ENCODE peak calls at places on chromosomes 6 and 20, in eight cellular contexts. L is fibroblast of pulmonary artery; U is tibial artery; J is CD8-positive, alpha-beta T cell; Y is stomach; V is adrenal gland; C is HL-60; E is A549. O is an unnamed sample.

GRCh38 chr20:1335961-1336698 is 7.2 kb upstream of the SDCBP2 start:
- DNase-seq in Y (no peak), V (no peak), C (no peak), U (peak), L (no peak), J (peak), E (no peak), O (no peak)

GRCh38 chr20:34295284-34295683 is 7.9 kb downstream of the AHCY start:
- DNase-seq in Y (no peak), L (no peak), U (no peak), J (no peak), V (no peak), E (no peak), C (no peak), O (no peak)

GRCh38 chr20:58753267-58753928 is 60.8 kb downstream of the NPEPL1 start:
- DNase-seq in C (no peak), V (no peak), E (no peak), U (no peak), Y (no peak), J (no peak), L (no peak), O (no peak)

GRCh38 chr6:143128346-143129015 is 67.8 kb downstream of the AIG1 start:
- DNase-seq in L (no peak), Y (no peak), C (no peak), V (no peak), J (no peak), U (no peak), E (no peak), O (no peak)

GRCh38 chr6:7196019-7196402 is 88.2 kb downstream of the RREB1 start:
- DNase-seq in C (no peak), J (no peak), V (no peak), U (no peak), L (no peak), Y (no peak), E (no peak), O (peak)

GRCh38 chr6:16681260-16681873 is 79.9 kb downstream of the ATXN1 start:
- DNase-seq in U (no peak), L (peak), E (peak), Y (no peak), J (no peak), C (peak), V (no peak), O (peak)

GRCh38 chr6:36818741-36819140 is 20.5 kb downstream of the CPNE5 start:
- DNase-seq in U (no peak), E (no peak), Y (no peak), C (no peak), V (no peak), J (no peak), L (no peak), O (no peak)

GRCh38 chr6:134176283-134176975 is 124.0 kb upstream of the SLC2A12 start:
- DNase-seq in E (no peak), J (peak), V (peak), C (no peak), Y (peak), U (peak), L (peak), O (peak)

GRCh38 chr6:18207949-18208348 is 52.7 kb downstream of the KDM1B start:
- DNase-seq in L (no peak), C (no peak), J (no peak), E (no peak), V (no peak), Y (no peak), U (no peak), O (no peak)

GRCh38 chr6:118495639-118496296 is 52.3 kb upstream of the PLN start:
- DNase-seq in U (no peak), J (no peak), L (peak), V (no peak), Y (no peak), C (no peak), E (no peak), O (peak)

GRCh38 chr6:165864925-165865324 is 201.9 kb upstream of the PDE10A start:
- DNase-seq in C (no peak), E (no peak), U (no peak), L (no peak), Y (no peak), J (no peak), V (no peak), O (no peak)

GRCh38 chr6:54860739-54861138 is 14.2 kb downstream of the FAM83B start:
- DNase-seq in J (no peak), C (no peak), E (no peak), L (peak), Y (no peak), V (no peak), U (no peak), O (peak)

GRCh38 chr20:56386219-56386618 is 5.8 kb downstream of the AURKA start:
- DNase-seq in Y (no peak), U (no peak), J (no peak), V (no peak), L (no peak), E (no peak), C (no peak), O (no peak)

GRCh38 chr20:59837623-59838394 is 95.6 kb downstream of the SYCP2 start:
- DNase-seq in E (no peak), L (no peak), J (no peak), C (no peak), U (no peak), V (no peak), Y (no peak), O (peak)

GRCh38 chr6:72316675-72317380 is 305.0 kb upstream of the KCNQ5 start:
- DNase-seq in C (no peak), E (no peak), J (no peak), Y (no peak), V (no peak), U (peak), L (no peak), O (no peak)

GRCh38 chr20:460180-460579 is 2.2 kb downstream of the TBC1D20 start:
- DNase-seq in E (no peak), L (no peak), J (no peak), U (no peak), C (no peak), Y (no peak), V (no peak), O (no peak)

GRCh38 chr20:2914160-2914559 is 40.9 kb downstream of the PTPRA start:
- DNase-seq in L (peak), J (no peak), Y (no peak), V (no peak), E (no peak), U (no peak), C (peak), O (peak)

GRCh38 chr6:145315982-145316600 is 419.2 kb downstream of the EPM2A start:
- DNase-seq in L (no peak), C (no peak), Y (no peak), V (no peak), U (no peak), J (no peak), E (no peak), O (no peak)

GRCh38 chr20:49034070-49034732 is 11.9 kb upstream of the CSE1L start:
- DNase-seq in J (no peak), V (no peak), Y (no peak), U (no peak), C (no peak), L (no peak), E (no peak), O (no peak)

GRCh38 chr6:41939848-41940758 is 1.5 kb downstream of the CCND3 start:
- DNase-seq in U (no peak), J (no peak), C (peak), L (peak), E (no peak), Y (peak), V (peak), O (peak)

GRCh38 chr20:57743450-57744095 is 33.8 kb upstream of the PMEPA1 start:
- DNase-seq in L (no peak), C (no peak), J (no peak), V (no peak), Y (no peak), E (no peak), U (no peak), O (peak)

GRCh38 chr20:25057234-25058050 is 497 bp downstream of the ACSS1 start:
- DNase-seq in C (peak), Y (peak), E (peak), J (peak), V (peak), L (peak), U (peak), O (peak)

GRCh38 chr6:87700351-87700728 is 1.7 kb downstream of the AKIRIN2 start:
- DNase-seq in E (no peak), U (no peak), J (no peak), C (no peak), L (no peak), Y (no peak), V (no peak), O (no peak)

GRCh38 chr20:46709459-46710148 is at the start of gene SLC2A10:
- DNase-seq in V (peak), Y (peak), U (peak), E (no peak), L (peak), C (no peak), J (no peak), O (peak)

GRCh38 chr6:53664623-53665022 is 933 bp downstream of the KLHL31 start:
- DNase-seq in L (no peak), Y (no peak), V (no peak), U (no peak), J (no peak), E (no peak), C (no peak), O (no peak)

GRCh38 chr6:148709577-148709976 is 37.3 kb upstream of the UST start:
- DNase-seq in L (no peak), U (no peak), E (no peak), C (no peak), Y (no peak), J (no peak), V (no peak), O (peak)

GRCh38 chr6:163605388-163606097 is 191.0 kb downstream of the QKI start:
- DNase-seq in J (no peak), V (no peak), C (peak), U (no peak), L (no peak), E (no peak), Y (no peak), O (no peak)

GRCh38 chr6:149963212-149963461 is 606 bp upstream of the ULBP1 start:
- DNase-seq in E (peak), Y (no peak), V (peak), C (no peak), J (no peak), L (peak), U (no peak), O (peak)

GRCh38 chr6:91317247-91317646 is 730.4 kb upstream of the MAP3K7 start:
- DNase-seq in Y (no peak), J (no peak), V (no peak), E (no peak), U (no peak), C (no peak), L (no peak), O (peak)

GRCh38 chr6:128161263-128161662 is 260.4 kb upstream of the THEMIS start:
- DNase-seq in Y (no peak), J (no peak), U (no peak), E (no peak), C (no peak), V (no peak), L (no peak), O (no peak)

GRCh38 chr6:1616556-1617463 is 7.1 kb downstream of the FOXC1 start:
- DNase-seq in U (peak), C (no peak), V (no peak), L (no peak), Y (no peak), E (no peak), J (no peak), O (no peak)

DNA sequence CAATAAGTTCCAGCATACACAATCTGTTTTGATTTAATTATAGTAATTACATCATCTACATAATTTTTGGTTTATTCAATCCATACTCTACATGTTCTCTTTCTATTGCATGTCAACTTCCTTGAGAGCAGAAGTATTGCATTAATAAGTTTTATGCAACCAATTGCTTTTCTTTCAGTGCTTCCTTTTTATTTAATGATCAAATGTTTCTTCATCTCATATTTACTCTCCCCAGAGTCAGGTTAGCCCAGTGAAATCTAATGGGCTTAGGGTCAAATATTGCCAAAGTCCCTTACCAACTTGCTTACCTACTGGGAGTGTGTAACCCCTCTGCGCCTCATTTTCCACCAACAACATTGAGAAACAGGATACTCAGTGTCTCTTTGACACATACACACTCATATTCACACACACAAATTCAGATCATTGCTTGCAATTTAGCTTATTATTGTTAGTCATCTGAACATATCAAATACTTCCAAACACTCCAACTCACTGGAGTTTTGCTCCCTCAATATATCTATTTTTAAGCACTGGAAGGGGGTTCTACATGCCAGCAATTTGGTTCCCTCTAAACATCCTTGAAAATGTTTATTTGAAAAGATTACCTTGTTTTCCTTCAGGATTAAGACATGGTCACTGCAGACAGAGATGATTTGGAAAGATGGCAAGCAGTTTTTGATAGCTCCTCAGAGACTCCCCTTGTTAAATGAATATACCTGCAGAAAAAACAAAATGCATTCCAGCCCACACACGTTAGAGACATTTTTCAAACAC is 424.2 kb upstream of the MARCKS start:
- DNase-seq in C (peak), Y (no peak), V (no peak), U (no peak), J (no peak), L (no peak), E (no peak), O (no peak)
- H3K4me3 ChIP-seq in C (no peak), Y (no peak), V (no peak), U (no peak), J (no peak), L (no peak), E (no peak), O (no peak)

GRCh38 chr6:24313477-24314141 is 44.2 kb downstream of the DCDC2 start:
- DNase-seq in V (no peak), Y (peak), L (peak), E (peak), U (no peak), C (no peak), J (no peak), O (peak)
- H3K4me3 ChIP-seq in V (no peak), Y (no peak), L (no peak), E (no peak), U (no peak), C (no peak), J (no peak), O (no peak)

GRCh38 chr6:157953580-157954091 is 28.0 kb upstream of the SYNJ2 start:
- DNase-seq in Y (no peak), U (no peak), L (no peak), V (no peak), C (no peak), J (no peak), E (no peak), O (no peak)

GRCh38 chr6:157952751-157953479 is 28.7 kb upstream of the SYNJ2 start:
- DNase-seq in U (no peak), V (no peak), J (no peak), E (no peak), C (no peak), L (no peak), Y (no peak), O (peak)

GRCh38 chr6:157955675-157956074 is 26.0 kb upstream of the SYNJ2 start:
- DNase-seq in Y (no peak), E (no peak), U (no peak), V (no peak), J (no peak), C (no peak), L (no peak), O (no peak)

GRCh38 chr6:157956171-157956730 is 25.4 kb upstream of the SYNJ2 start:
- DNase-seq in C (no peak), E (no peak), Y (no peak), U (no peak), L (no peak), V (no peak), J (no peak), O (no peak)

DNA sequence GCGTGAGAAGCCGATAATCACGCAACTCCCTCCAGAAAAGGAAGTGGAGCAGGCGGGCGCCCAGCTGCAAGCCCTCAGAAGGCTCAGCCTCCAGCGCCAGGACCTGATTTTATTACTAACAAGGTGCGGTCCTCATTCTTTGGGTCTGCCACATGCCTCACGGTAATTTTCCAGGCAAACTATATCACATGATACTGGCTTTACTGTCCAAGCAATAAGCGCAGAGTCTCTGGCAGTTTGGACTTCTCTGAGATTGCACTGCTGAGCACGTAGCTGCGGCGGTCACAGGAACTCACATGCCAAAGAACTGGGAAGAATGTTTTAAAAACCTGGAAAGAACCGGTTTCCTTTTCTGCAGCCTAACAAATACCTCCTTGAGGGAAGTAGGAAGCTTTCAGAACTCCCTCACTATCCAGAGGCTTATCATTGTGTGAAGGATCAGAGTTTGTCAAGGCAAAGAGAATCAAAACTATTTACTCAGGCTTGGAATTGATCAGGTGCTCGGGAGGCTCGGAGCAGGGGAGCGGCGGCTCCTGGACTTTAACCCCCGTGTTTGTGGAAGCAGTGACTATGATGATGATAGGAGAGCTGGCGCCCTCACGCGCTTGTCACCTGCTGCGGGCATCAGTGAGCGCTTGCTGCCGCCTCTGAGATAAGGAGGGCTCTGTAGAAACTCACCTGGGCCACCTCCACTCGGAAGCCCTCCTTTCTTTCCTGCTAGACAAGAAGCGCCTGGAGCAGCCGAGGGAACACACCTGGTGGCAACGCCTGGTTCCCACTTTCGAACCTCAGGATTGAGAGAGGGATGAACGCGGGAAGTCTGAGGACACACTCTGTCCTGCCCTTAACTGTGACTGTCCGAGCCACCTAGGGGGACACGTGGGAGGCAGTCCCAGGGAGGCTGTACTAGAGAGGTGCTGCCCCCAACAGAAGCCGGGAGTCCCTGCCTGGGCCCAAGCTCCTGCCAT is 27.2 kb upstream of the SYNJ2 start:
- DNase-seq in E (no peak), L (peak), U (no peak), J (no peak), Y (peak), C (peak), V (peak), O (peak)
- H3K4me3 ChIP-seq in E (no peak), L (peak), U (peak), J (no peak), Y (peak), C (no peak), V (no peak), O (peak)

GRCh38 chr20:23868321-23868720 is 11.2 kb downstream of the CST5 start:
- DNase-seq in E (no peak), U (no peak), V (no peak), C (no peak), J (no peak), L (no peak), Y (no peak), O (no peak)
- H3K4me3 ChIP-seq in E (no peak), U (no peak), V (no peak), C (no peak), J (no peak), L (no peak), Y (no peak), O (no peak)

GRCh38 chr20:44180814-44181213 is 6.2 kb downstream of the JPH2 start:
- DNase-seq in V (no peak), E (no peak), L (peak), U (peak), J (no peak), Y (no peak), C (no peak), O (no peak)

GRCh38 chr20:44173116-44173515 is 13.9 kb downstream of the JPH2 start:
- DNase-seq in Y (no peak), C (no peak), E (no peak), L (no peak), J (no peak), U (no peak), V (no peak), O (peak)

GRCh38 chr20:44173846-44174245 is 13.1 kb downstream of the JPH2 start:
- DNase-seq in Y (no peak), E (no peak), U (no peak), J (no peak), V (no peak), L (no peak), C (no peak), O (peak)

GRCh38 chr20:44174996-44175766 is 11.8 kb downstream of the JPH2 start:
- DNase-seq in Y (no peak), U (no peak), C (no peak), E (no peak), J (no peak), V (no peak), L (no peak), O (no peak)

DNA sequence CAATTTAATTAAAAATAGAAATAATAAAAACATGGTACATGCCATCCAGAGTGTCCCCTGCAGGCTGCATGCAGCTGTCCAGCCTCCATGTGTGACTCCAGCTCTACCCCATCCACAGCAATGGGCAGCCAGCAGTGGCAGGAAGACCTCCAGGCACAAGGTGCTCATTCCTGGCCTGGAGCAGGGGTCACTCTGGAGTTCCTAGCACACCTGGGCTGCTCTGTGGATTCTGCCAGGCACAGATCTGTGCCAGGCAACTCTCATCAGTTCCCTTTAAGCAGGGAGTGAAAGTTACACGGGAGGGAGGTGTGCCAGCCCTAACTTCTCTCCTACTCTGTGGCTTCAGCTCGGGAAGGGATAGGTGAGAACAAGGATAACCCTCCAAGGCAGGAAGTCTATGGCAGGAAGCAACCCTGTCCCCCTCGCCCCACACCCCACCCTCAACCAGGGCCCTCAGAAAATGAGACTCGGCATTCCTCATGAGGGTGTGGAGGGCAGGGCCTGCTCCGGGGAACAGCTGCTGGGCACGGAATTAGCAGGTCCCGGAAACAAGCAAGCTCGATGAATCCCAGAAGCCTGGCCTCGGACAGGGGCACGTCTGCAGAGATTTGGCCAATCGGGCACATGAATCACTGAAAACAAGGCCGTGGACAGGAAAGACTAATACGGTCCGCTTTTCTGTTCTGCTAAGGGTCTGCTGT is 10.0 kb downstream of the JPH2 start:
- DNase-seq in Y (peak), C (no peak), J (no peak), L (no peak), V (no peak), E (no peak), U (peak), O (peak)
- H3K4me3 ChIP-seq in Y (no peak), C (no peak), J (no peak), L (no peak), V (no peak), E (no peak), U (peak), O (no peak)

O was measured in PC-3.